ENCODE peak calls at places on chromosomes 6 and 20, in four cellular contexts. W is fibroblast of lung, K is cardiac muscle cell, M is neural progenitor cell. P is an unnamed sample. For H3K4me1 and H3K27me3, the result is how much of the 10 kb centered on the place peaks cover.

GRCh38 chr6:169862464-169863148 is 111.2 kb downstream of the ERMARD start:
- DNase-seq in K (no peak), M (no peak), W (no peak), P (no peak)

GRCh38 chr20:49583669-49584417 is 15.9 kb upstream of the PTGIS start:
- DNase-seq in W (peak), M (no peak), K (peak), P (peak)

GRCh38 chr6:75934643-75935472 is 137.6 kb downstream of the IMPG1 start:
- DNase-seq in M (peak), W (peak), K (peak), P (peak)

GRCh38 chr20:22866757-22867425 is 168.2 kb upstream of the SSTR4 start:
- DNase-seq in K (no peak), M (no peak), W (no peak), P (no peak)

GRCh38 chr6:23445157-23445710 is 680.8 kb upstream of the NRSN1 start:
- DNase-seq in M (no peak), K (peak), W (peak), P (no peak)

GRCh38 chr20:47150403-47151152 is 205.9 kb downstream of the ZMYND8 start:
- DNase-seq in W (peak), K (peak), M (peak), P (peak)

GRCh38 chr6:145099713-145100112 is 635.6 kb downstream of the EPM2A start:
- DNase-seq in W (no peak), M (no peak), K (no peak), P (no peak)

GRCh38 chr6:138523347-138524210 is 24.3 kb upstream of the NHSL1 start:
- DNase-seq in W (peak), M (no peak), K (no peak), P (no peak)

GRCh38 chr20:7094438-7094997 is 327.0 kb downstream of the BMP2 start:
- DNase-seq in W (peak), M (peak), K (peak), P (peak)

GRCh38 chr6:36977470-36977941 is 8.5 kb downstream of the MTCH1 start:
- DNase-seq in K (no peak), M (peak), W (no peak), P (no peak)

GRCh38 chr6:111663692-111664564 is 58.2 kb upstream of the TRAF3IP2 start:
- DNase-seq in W (peak), M (peak), K (peak), P (no peak)

GRCh38 chr6:101268541-101268940 is 125.0 kb upstream of the GRIK2 start:
- DNase-seq in W (no peak), K (no peak), M (no peak), P (no peak)

GRCh38 chr20:56245761-56246160 is 2.8 kb upstream of the MC3R start:
- DNase-seq in W (no peak), K (no peak), M (no peak), P (no peak)

GRCh38 chr6:15358579-15359327 is 112.9 kb downstream of the JARID2 start:
- DNase-seq in K (peak), M (no peak), W (peak), P (no peak)

GRCh38 chr6:4253604-4254211 is 118.3 kb upstream of the ECI2 start:
- DNase-seq in W (peak), K (no peak), M (no peak), P (no peak)

GRCh38 chr20:51447097-51447764 is 95.3 kb downstream of the NFATC2 start:
- DNase-seq in M (peak), W (peak), K (no peak), P (peak)

GRCh38 chr20:38828514-38829295 is 23.2 kb downstream of the PPP1R16B start:
- DNase-seq in M (no peak), W (no peak), K (no peak), P (no peak)

GRCh38 chr20:31820228-31820627 is 1.1 kb downstream of the MYLK2 start:
- DNase-seq in M (no peak), K (no peak), W (no peak), P (no peak)

GRCh38 chr20:1163105-1163504 is 21.7 kb downstream of the TMEM74B start:
- DNase-seq in K (no peak), M (no peak), W (no peak), P (no peak)
- H3K4me1 ChIP-seq in K (under half), M (under half), W (under half), P (under half)

GRCh38 chr6:28810655-28811053 is 113.1 kb downstream of the TRIM27 start:
- DNase-seq in M (peak), W (no peak), K (no peak), P (no peak)

GRCh38 chr6:28812778-28813569 is 110.8 kb downstream of the TRIM27 start:
- DNase-seq in K (no peak), M (no peak), W (no peak), P (no peak)

GRCh38 chr6:28814032-28814976 is 109.5 kb downstream of the TRIM27 start:
- DNase-seq in W (no peak), M (peak), K (peak), P (no peak)

GRCh38 chr6:28809947-28810654 is 113.7 kb downstream of the TRIM27 start:
- DNase-seq in K (peak), W (no peak), M (peak), P (no peak)

GRCh38 chr6:28811873-28812272 is 111.9 kb downstream of the TRIM27 start:
- DNase-seq in W (peak), M (peak), K (no peak), P (no peak)
- H3K27me3 ChIP-seq in W (under half), M (half or more), K (half or more), P (under half)

GRCh38 chr6:68652117-68652536 is 17.0 kb downstream of the ADGRB3 start:
- DNase-seq in K (no peak), M (peak), W (no peak), P (no peak)
- TF ChIP-seq CTCF in K (peak), M (peak), W (peak), P (peak)

DNA sequence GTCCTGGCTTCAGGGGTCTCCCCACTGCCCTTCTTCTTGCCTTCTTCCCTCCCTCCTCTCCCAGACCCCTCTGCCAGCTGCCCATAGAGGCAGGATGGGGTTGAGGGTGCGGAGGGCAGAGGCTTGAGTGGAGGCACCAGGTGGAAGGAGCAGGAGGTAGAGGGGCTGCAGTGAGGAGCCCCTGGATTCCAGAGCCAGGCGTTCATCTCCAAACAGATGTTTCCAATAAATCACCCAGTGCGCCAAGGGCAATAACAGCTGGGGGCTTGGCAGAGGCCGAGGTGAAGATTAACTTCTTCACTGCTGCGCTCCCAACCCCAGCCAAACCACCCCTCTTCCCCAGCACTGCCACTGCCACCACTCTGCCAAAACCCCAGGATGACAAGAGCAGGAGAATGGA is 10.7 kb downstream of the MDFI start:
- DNase-seq in W (no peak), K (no peak), M (no peak), P (peak)
- H3K4me1 ChIP-seq in W (under half), K (under half), M (under half), P (under half)

GRCh38 chr6:33813960-33814662 is 10.3 kb upstream of the MLN start:
- DNase-seq in M (no peak), K (no peak), W (no peak), P (no peak)

GRCh38 chr6:33814663-33814985 is 10.8 kb upstream of the MLN start:
- DNase-seq in K (no peak), W (no peak), M (no peak), P (no peak)

GRCh38 chr6:33813246-33813904 is 9.6 kb upstream of the MLN start:
- DNase-seq in K (no peak), W (no peak), M (no peak), P (no peak)

GRCh38 chr6:33809619-33810018 is 5.8 kb upstream of the MLN start:
- DNase-seq in K (no peak), W (no peak), M (no peak), P (no peak)

DNA sequence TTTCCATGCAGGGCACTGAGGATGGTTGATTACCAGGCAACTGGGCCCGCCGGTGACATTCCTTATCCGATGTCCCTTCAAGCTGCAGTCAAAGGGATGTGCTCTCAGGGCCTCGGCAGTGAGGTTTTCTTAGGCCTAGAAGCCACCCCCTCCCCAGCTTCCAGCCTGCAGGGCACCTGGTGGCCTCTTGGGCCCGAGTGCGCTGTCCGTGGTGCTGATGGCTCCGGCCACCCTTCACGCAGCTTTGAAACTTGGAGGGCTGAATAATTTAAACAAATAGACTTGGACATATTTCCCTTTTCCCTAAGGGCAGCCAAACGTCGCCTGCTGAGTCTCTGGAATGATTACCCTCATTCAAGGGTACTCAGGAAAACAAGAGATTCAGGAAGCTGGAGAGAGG is 8.9 kb upstream of the MLN start:
- DNase-seq in K (peak), M (peak), W (peak), P (peak)
- H3K27me3 ChIP-seq in K (under half), M (under half), W (under half), P (under half)

P was measured in Caco-2.